ENCODE peak calls at places on chromosomes 4 and X, in four cellular contexts. F is GM12878, B is K562, X is HepG2. N is an unnamed sample.

GRCh38 chrX:134172588-134173259 is 64.3 kb upstream of the CCDC160 start:
- DNase-seq in F (no peak), B (no peak), X (no peak), N (no peak)

GRCh38 chrX:56069299-56069941 is 162.7 kb upstream of the KLF8 start:
- DNase-seq in F (no peak), B (no peak), X (no peak), N (no peak)

GRCh38 chr4:47913858-47914218 is 545 bp downstream of the NFXL1 start:
- DNase-seq in F (no peak), B (peak), X (peak), N (peak)

GRCh38 chrX:136711147-136711546 is 63.2 kb downstream of the CD40LG start:
- DNase-seq in F (no peak), B (no peak), X (no peak), N (no peak)

GRCh38 chrX:148500428-148501120 is at the start of gene AFF2:
- DNase-seq in F (no peak), B (no peak), X (no peak), N (peak)

GRCh38 chr4:94605241-94605640 is 152.5 kb upstream of the BMPR1B start:
- DNase-seq in F (no peak), B (no peak), X (no peak), N (no peak)

GRCh38 chr4:158316264-158316663 is 106.0 kb downstream of the TMEM144 start:
- DNase-seq in F (no peak), B (no peak), X (no peak), N (no peak)

GRCh38 chrX:71989768-71990167 is 79.1 kb downstream of the NHSL2 start:
- DNase-seq in F (no peak), B (no peak), X (no peak), N (no peak)

GRCh38 chr4:105474110-105474518 is 252 bp upstream of the PPA2 start:
- DNase-seq in F (no peak), B (no peak), X (no peak), N (peak)

GRCh38 chr4:10180927-10181744 is 64.5 kb upstream of the WDR1 start:
- DNase-seq in F (no peak), B (peak), X (no peak), N (no peak)

GRCh38 chrX:55783723-55784122 is 66.2 kb downstream of the RRAGB start:
- DNase-seq in F (no peak), B (no peak), X (no peak), N (no peak)

GRCh38 chr4:76011700-76012387 is 4.5 kb upstream of the CXCL9 start:
- DNase-seq in F (peak), B (no peak), X (no peak), N (no peak)

GRCh38 chr4:112425823-112426222 is 90.2 kb downstream of the NEUROG2 start:
- DNase-seq in F (no peak), B (no peak), X (no peak), N (no peak)

GRCh38 chr4:1191621-1192020 is 19.2 kb upstream of the SPON2 start:
- DNase-seq in F (no peak), B (no peak), X (no peak), N (no peak)

GRCh38 chr4:143397887-143398286 is 61.2 kb downstream of the GAB1 start:
- DNase-seq in F (no peak), B (no peak), X (no peak), N (no peak)

GRCh38 chr4:126404549-126404948 is 1089.8 kb downstream of the FAT4 start:
- DNase-seq in F (no peak), B (no peak), X (no peak), N (no peak)

GRCh38 chr4:180455226-180455625 is 1788.0 kb upstream of the TENM3 start:
- DNase-seq in F (no peak), B (no peak), X (no peak), N (no peak)

GRCh38 chr4:10079256-10079655 is 37.3 kb downstream of the WDR1 start:
- DNase-seq in F (no peak), B (no peak), X (no peak), N (no peak)

GRCh38 chrX:36019164-36019563 is 99.6 kb downstream of the CFAP47 start:
- DNase-seq in F (no peak), B (no peak), X (peak), N (no peak)

GRCh38 chrX:107574054-107574683 is 54.1 kb upstream of the PRPS1 start:
- DNase-seq in F (no peak), B (no peak), X (peak), N (no peak)

GRCh38 chr4:121786221-121786620 is 14.9 kb upstream of the EXOSC9 start:
- DNase-seq in F (no peak), B (no peak), X (no peak), N (no peak)

GRCh38 chrX:39692796-39693195 is 405.0 kb downstream of the BCOR start:
- DNase-seq in F (no peak), B (no peak), X (no peak), N (no peak)

GRCh38 chr4:121358473-121358872 is 22.3 kb downstream of the QRFPR start:
- DNase-seq in F (no peak), B (no peak), X (no peak), N (no peak)

GRCh38 chr4:84470204-84470785 is 28.8 kb downstream of the NKX6-1 start:
- DNase-seq in F (no peak), B (no peak), X (peak), N (peak)

GRCh38 chr4:137700751-137701150 is 168.5 kb upstream of the PCDH18 start:
- DNase-seq in F (no peak), B (no peak), X (no peak), N (no peak)

GRCh38 chrX:18368402-18368801 is 13.9 kb upstream of the SCML2 start:
- DNase-seq in F (no peak), B (peak), X (no peak), N (no peak)
- TF ChIP-seq TARDBP in F (no peak), B (no peak), X (no peak), N (no peak)

DNA sequence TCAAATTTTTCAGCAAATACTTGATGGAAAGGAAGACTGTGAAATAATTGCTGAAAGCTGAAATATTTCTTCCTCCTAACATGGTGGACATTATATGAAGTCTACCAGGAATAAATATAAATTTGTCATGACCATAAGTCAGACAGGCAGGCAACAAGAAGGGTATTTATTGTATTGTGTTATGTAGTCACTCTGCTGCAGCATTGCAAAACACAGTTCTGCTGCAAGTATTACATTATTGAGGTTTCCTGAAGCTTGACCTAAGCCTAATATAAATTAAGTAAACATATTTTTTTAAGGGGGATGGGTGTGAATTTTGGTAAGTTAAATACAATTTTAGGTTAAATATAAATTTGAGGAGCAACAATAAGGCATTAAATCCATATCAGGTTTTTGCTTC is 60.2 kb upstream of the MAOA start:
- DNase-seq in F (no peak), B (no peak), X (no peak), N (no peak)
- TF ChIP-seq BHLHE40 in F (no peak), B (no peak), X (no peak), N (no peak)

GRCh38 chr4:15882675-15883086 is 55.9 kb downstream of the FGFBP1 start:
- DNase-seq in F (peak), B (peak), X (peak), N (peak)
- TF ChIP-seq TARDBP in F (no peak), B (no peak), X (no peak), N (no peak)

GRCh38 chr4:57187241-57187640 is 77.1 kb upstream of the IGFBP7 start:
- DNase-seq in F (no peak), B (no peak), X (no peak), N (no peak)

GRCh38 chr4:57184378-57185031 is 74.3 kb upstream of the IGFBP7 start:
- DNase-seq in F (no peak), B (no peak), X (no peak), N (no peak)

GRCh38 chr4:57182132-57182874 is 72.1 kb upstream of the IGFBP7 start:
- DNase-seq in F (no peak), B (no peak), X (no peak), N (no peak)
- TF ChIP-seq BHLHE40 in F (no peak), B (no peak), X (no peak), N (no peak)

DNA sequence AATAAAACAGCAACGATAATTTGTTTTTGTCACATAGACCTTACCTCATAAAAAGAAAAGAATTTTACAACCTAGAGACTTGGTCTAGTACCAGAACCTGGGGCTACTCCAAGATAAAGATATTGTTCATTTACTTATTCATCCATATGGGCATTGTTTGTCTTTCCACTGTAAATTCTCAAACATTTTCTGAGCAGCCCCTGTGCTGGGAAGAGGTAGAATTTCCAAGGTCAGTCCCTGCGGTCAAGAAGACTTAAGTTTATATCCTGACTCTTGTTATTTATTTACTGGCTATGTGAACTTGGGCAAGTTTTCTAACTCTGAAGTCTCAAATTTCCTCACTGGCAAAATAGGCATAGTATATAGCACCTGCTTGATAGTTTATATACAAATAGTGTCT is 222.0 kb upstream of the TAPT1 start:
- DNase-seq in F (no peak), B (no peak), X (no peak), N (no peak)
- TF ChIP-seq TARDBP in F (no peak), B (no peak), X (no peak), N (no peak)

DNA sequence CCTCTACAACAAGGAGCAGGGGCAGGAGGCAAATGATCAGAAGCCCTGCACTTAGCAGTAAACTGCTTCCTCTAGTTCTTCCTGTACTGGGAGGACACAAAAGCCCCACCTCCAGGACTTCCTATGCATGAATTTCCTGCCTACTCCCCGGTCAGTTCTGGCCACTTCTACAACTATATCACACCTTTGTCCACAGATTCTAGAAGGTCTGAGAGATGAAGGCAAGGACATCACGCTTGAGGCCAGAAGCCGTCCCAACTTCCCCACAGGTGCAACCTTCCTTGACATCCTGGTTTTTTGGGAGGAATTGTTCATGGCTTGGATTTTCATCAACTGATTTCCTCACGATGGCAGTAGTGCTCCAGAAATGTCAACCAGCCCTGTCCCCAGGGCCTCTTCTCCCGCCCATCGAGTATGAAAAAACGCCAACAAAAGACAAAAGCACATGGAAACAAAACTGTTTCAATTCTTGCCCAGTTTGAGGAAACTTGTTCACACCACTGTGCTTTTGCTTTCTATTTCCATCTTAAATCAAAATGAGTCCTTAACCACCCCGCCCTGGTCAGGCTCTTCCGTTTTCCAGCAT is 206.5 kb upstream of the STK26 start:
- DNase-seq in F (peak), B (no peak), X (no peak), N (peak)
- TF ChIP-seq BHLHE40 in F (no peak), B (no peak), X (no peak), N (no peak)

DNA sequence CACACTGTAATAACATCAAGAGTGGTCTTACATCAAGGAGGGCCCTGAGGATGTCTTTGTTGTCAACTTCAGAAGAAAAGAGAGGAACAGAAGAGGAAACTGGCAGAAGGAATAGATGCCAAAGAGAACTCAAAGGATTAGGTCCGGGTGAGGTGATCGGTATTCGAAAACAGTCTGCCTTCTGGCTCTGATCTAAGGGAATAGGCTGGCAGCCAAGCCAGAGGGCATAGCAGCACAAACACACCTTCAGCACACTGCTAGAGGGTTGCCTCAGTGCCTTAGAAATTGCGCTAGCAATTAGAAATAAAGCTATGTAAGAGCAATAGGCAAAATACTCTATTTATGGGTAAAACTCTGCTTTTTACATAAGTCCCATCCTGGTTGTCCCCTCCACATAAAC is 91.4 kb upstream of the TTC29 start:
- DNase-seq in F (no peak), B (no peak), X (no peak), N (no peak)
- TF ChIP-seq TARDBP in F (no peak), B (no peak), X (no peak), N (no peak)

GRCh38 chrX:45515262-45516215 is 314.9 kb upstream of the DIPK2B start:
- DNase-seq in F (no peak), B (no peak), X (peak), N (peak)
- TF ChIP-seq BHLHE40 in F (no peak), B (no peak), X (no peak), N (no peak)